ENCODE peak calls at places on chromosome 18, in seven cellular contexts. E is BJ; C is ovary; Y is NCI-H2081; L is HTR-8/SVneo; X is T-helper 2 cell; V is stimulated activated CD4-positive, alpha-beta T cell treated with anti-CD3 and anti-CD28 coated beads, Interleukin-2, amount 100 ng/mL, for 24 hours. G is an unnamed sample.

GRCh38 chr18:28189400-28190239 is 12.7 kb upstream of the CDH2 start:
- DNase-seq in E (no peak), C (no peak), Y (no peak), L (peak), X (no peak), V (peak), G (no peak)

GRCh38 chr18:22504665-22505064 is 87.0 kb upstream of the CTAGE1 start:
- DNase-seq in E (no peak), C (no peak), Y (no peak), L (peak), X (no peak), V (no peak), G (no peak)

GRCh38 chr18:3368193-3368592 is 81.8 kb upstream of the TGIF1 start:
- DNase-seq in E (peak), C (no peak), Y (no peak), L (peak), X (no peak), V (no peak), G (no peak)

GRCh38 chr18:59917422-59917821 is 17.6 kb downstream of the PMAIP1 start:
- DNase-seq in E (no peak), C (no peak), Y (no peak), L (no peak), X (no peak), V (no peak), G (no peak)

GRCh38 chr18:74242451-74243096 is 49.2 kb downstream of the CYB5A start:
- DNase-seq in E (no peak), C (no peak), Y (no peak), L (no peak), X (no peak), V (no peak), G (no peak)

GRCh38 chr18:8699948-8700347 is 5.4 kb upstream of the MTCL1 start:
- DNase-seq in E (no peak), C (no peak), Y (no peak), L (no peak), X (no peak), V (no peak), G (no peak)

GRCh38 chr18:41761329-41762028 is 193.6 kb upstream of the PIK3C3 start:
- DNase-seq in E (peak), C (no peak), Y (no peak), L (peak), X (no peak), V (no peak), G (no peak)

GRCh38 chr18:70334728-70335329 is 46.0 kb downstream of the SOCS6 start:
- DNase-seq in E (no peak), C (no peak), Y (no peak), L (no peak), X (no peak), V (no peak), G (no peak)

GRCh38 chr18:21281611-21282010 is 39.6 kb downstream of the GREB1L start:
- DNase-seq in E (no peak), C (no peak), Y (no peak), L (no peak), X (no peak), V (no peak), G (no peak)

GRCh38 chr18:49838381-49838780 is 25.0 kb upstream of the ACAA2 start:
- DNase-seq in E (no peak), C (no peak), Y (no peak), L (no peak), X (no peak), V (no peak), G (no peak)

GRCh38 chr18:32771871-32772499 is 838 bp downstream of the KLHL14 start:
- DNase-seq in E (no peak), C (no peak), Y (peak), L (no peak), X (no peak), V (peak), G (peak)

GRCh38 chr18:64097497-64097896 is 51.4 kb downstream of the LINC00305 start:
- DNase-seq in E (no peak), C (no peak), Y (no peak), L (no peak), X (no peak), V (no peak), G (no peak)